ENCODE peak calls at places on chromosomes 7 and 10, in nine cellular contexts. O is NCI-H1092, M is GM12891, I is NCI-H226, U is HCEC 1CT, P is A549, T is ELF-1, A is psoas muscle, Z is GM23248. F is an unnamed sample.

GRCh38 chr10:102519246-102519805 is 15.6 kb downstream of the SUFU start:
- DNase-seq in A (no peak), U (no peak), M (no peak), Z (peak; percentile 28), T (no peak), P (no peak), I (no peak), O (no peak), F (no peak)

GRCh38 chr7:12968836-12969422 is 281.5 kb downstream of the ARL4A start:
- DNase-seq in Z (no peak), T (no peak), M (no peak), P (no peak), O (no peak), A (no peak), U (no peak), I (no peak), F (no peak)

GRCh38 chr7:128893251-128894100 is 17.0 kb downstream of the KCP start:
- DNase-seq in U (no peak), A (peak; percentile 49), P (no peak), T (no peak), O (no peak), M (no peak), I (no peak), Z (no peak), F (no peak)

GRCh38 chr10:127937915-127938440 is 31.1 kb downstream of the PTPRE start:
- DNase-seq in T (no peak), Z (no peak), M (no peak), P (no peak), I (no peak), U (no peak), A (no peak), O (no peak), F (no peak)

GRCh38 chr7:82167568-82168314 is 275.8 kb downstream of the CACNA2D1 start:
- DNase-seq in T (no peak), P (peak; percentile 65), I (no peak), O (no peak), U (no peak), Z (no peak), M (no peak), A (no peak), F (peak; percentile 90)

GRCh38 chr7:155980841-155981240 is 168.6 kb upstream of the SHH start:
- DNase-seq in Z (no peak), P (no peak), I (no peak), M (no peak), A (no peak), T (no peak), U (no peak), O (no peak), F (no peak)

GRCh38 chr7:80611779-80612178 is 26.7 kb upstream of the CD36 start:
- DNase-seq in O (peak; percentile 81), M (no peak), U (peak; percentile 66), Z (peak; percentile 53), P (peak; percentile 79), A (peak; percentile 50), T (no peak), I (peak; percentile 38), F (peak; percentile 87)

GRCh38 chr10:118590334-118590733 is 5.1 kb downstream of the PRLHR start:
- DNase-seq in O (peak; percentile 72), I (no peak), T (no peak), A (no peak), U (peak; percentile 9), P (peak; percentile 15), Z (peak; percentile 13), M (no peak), F (peak; percentile 92)

GRCh38 chr10:114026189-114027040 is 17.3 kb upstream of the ADRB1 start:
- DNase-seq in M (no peak), A (no peak), T (peak; percentile 27), U (peak; percentile 86), I (peak; percentile 84), O (no peak), Z (peak; percentile 73), P (peak; percentile 86), F (peak; percentile 17)

GRCh38 chr10:12729885-12730284 is 271.6 kb downstream of the CCDC3 start:
- DNase-seq in P (no peak), Z (no peak), T (peak; percentile 80), M (no peak), A (no peak), I (no peak), O (no peak), U (no peak), F (no peak)

GRCh38 chr7:45652630-45653029 is 78.5 kb downstream of the ADCY1 start:
- DNase-seq in T (no peak), I (no peak), A (no peak), Z (no peak), M (no peak), U (no peak), P (no peak), O (no peak), F (no peak)

GRCh38 chr10:73744690-73744994 is 470 bp downstream of the SEC24C start:
- DNase-seq in Z (peak; percentile 91), M (no peak), T (no peak), U (peak; percentile 53), A (peak; percentile 74), P (peak; percentile 55), I (no peak), O (no peak), F (no peak)

GRCh38 chr7:159271795-159272194 is 127.1 kb upstream of the VIPR2 start:
- DNase-seq in O (no peak), M (no peak), U (no peak), Z (no peak), I (no peak), P (no peak), T (no peak), A (no peak), F (no peak)

GRCh38 chr10:59287587-59287986 is 74.8 kb downstream of the FAM13C start:
- DNase-seq in A (no peak), I (no peak), T (no peak), O (no peak), U (no peak), M (no peak), Z (no peak), P (no peak), F (no peak)

GRCh38 chr7:51344406-51344805 is 27.8 kb upstream of the COBL start:
- DNase-seq in Z (no peak), A (no peak), I (peak; percentile 70), U (no peak), T (no peak), M (no peak), P (no peak), O (peak; percentile 74), F (peak; percentile 95)